ENCODE peak calls at places on chromosomes 4 and X, in eight cellular contexts. J is iPS-NIHi11; W is activated naive CD4-positive, alpha-beta T cell; K is T follicular helper cell; O is psoas muscle; C is M059J; F is endothelial cell of umbilical vein; G is thoracic aorta. B is an unnamed sample.
A peak's percentile ranks its signal among the peaks of the same experiment; 100 is the strongest.

GRCh38 chrX:14899607-14900006 is 26.4 kb downstream of the MOSPD2 start:
- DNase-seq in K (no peak), J (peak; percentile 6), W (no peak), G (no peak), C (peak; percentile 88), F (peak; percentile 81), O (no peak), B (no peak)

GRCh38 chrX:41085883-41086626 is 810 bp downstream of the USP9X start:
- DNase-seq in F (peak; percentile 61), W (peak; percentile 45), K (peak; percentile 19), C (peak; percentile 64), J (peak; percentile 30), G (no peak), O (peak; percentile 75), B (peak; percentile 15)

GRCh38 chrX:16828126-16828908 is 41.8 kb downstream of the RBBP7 start:
- DNase-seq in F (peak; percentile 66), J (no peak), W (no peak), O (no peak), C (peak; percentile 71), G (peak; percentile 8), K (no peak), B (no peak)

GRCh38 chrX:23742174-23742692 is 843 bp downstream of the ACOT9 start:
- DNase-seq in G (no peak), F (peak; percentile 58), O (peak; percentile 80), W (no peak), C (peak; percentile 90), J (peak; percentile 24), K (no peak), B (no peak)

GRCh38 chr4:4457803-4458550 is 71.1 kb downstream of the NSG1 start:
- DNase-seq in W (no peak), C (peak; percentile 82), K (no peak), J (no peak), G (no peak), F (peak; percentile 7), O (no peak), B (no peak)

GRCh38 chrX:115183980-115184379 is 5.2 kb upstream of the RBMXL3 start:
- DNase-seq in O (no peak), J (no peak), F (no peak), C (peak; percentile 76), K (no peak), W (no peak), G (no peak), B (no peak)

GRCh38 chr4:158778065-158778711 is 9.4 kb downstream of the FNIP2 start:
- DNase-seq in J (no peak), C (peak; percentile 24), G (no peak), F (no peak), O (no peak), K (no peak), W (no peak), B (no peak)

GRCh38 chr4:167052631-167053085 is 181.6 kb downstream of the SPOCK3 start:
- DNase-seq in F (no peak), O (no peak), J (no peak), K (no peak), W (no peak), C (no peak), G (no peak), B (no peak)

GRCh38 chrX:105910563-105911105 is 88.3 kb downstream of the NRK start:
- DNase-seq in K (no peak), F (no peak), O (no peak), W (no peak), G (no peak), C (no peak), J (no peak), B (no peak)

GRCh38 chr4:27009539-27009938 is 148.9 kb downstream of the STIM2 start:
- DNase-seq in O (no peak), F (peak; percentile 38), J (no peak), W (no peak), C (peak; percentile 42), G (no peak), K (no peak), B (no peak)

GRCh38 chrX:24619647-24620046 is 27.5 kb downstream of the PCYT1B start:
- DNase-seq in W (no peak), F (no peak), O (no peak), K (no peak), J (no peak), C (peak; percentile 84), G (no peak), B (peak; percentile 62)

GRCh38 chr4:173494013-173494970 is 35.7 kb downstream of the HAND2 start:
- DNase-seq in G (no peak), K (peak; percentile 40), O (no peak), W (peak; percentile 2), F (peak; percentile 53), C (peak; percentile 44), J (peak; percentile 77), B (no peak)

GRCh38 chrX:15298201-15298600 is 17.2 kb downstream of the ASB11 start:
- DNase-seq in F (peak; percentile 70), O (no peak), K (no peak), G (no peak), W (no peak), J (no peak), C (no peak), B (no peak)

GRCh38 chr4:187128971-187129370 is 405.3 kb upstream of the FAT1 start:
- DNase-seq in O (no peak), J (no peak), C (peak; percentile 44), W (no peak), K (no peak), G (no peak), F (no peak), B (no peak)

GRCh38 chr4:185224597-185224996 is 15.2 kb downstream of the SNX25 start:
- DNase-seq in W (no peak), C (no peak), O (no peak), K (no peak), J (no peak), F (no peak), G (no peak), B (no peak)

GRCh38 chr4:186144180-186144579 is 39.7 kb downstream of the FAM149A start:
- DNase-seq in G (no peak), F (peak; percentile 11), W (no peak), O (no peak), J (peak; percentile 38), C (no peak), K (no peak), B (no peak)

GRCh38 chr4:83150563-83151330 is 36.2 kb upstream of the PLAC8 start:
- DNase-seq in W (no peak), O (no peak), F (peak; percentile 87), C (peak; percentile 62), J (no peak), K (no peak), G (no peak), B (no peak)

GRCh38 chr4:152085657-152086056 is 324.9 kb upstream of the GATB start:
- DNase-seq in J (no peak), O (no peak), K (no peak), F (no peak), G (no peak), C (no peak), W (no peak), B (no peak)

GRCh38 chr4:168484626-168485025 is 4.3 kb upstream of the DDX60L start:
- DNase-seq in G (no peak), K (no peak), O (no peak), F (peak; percentile 24), C (peak; percentile 62), J (no peak), W (no peak), B (no peak)

GRCh38 chr4:71333368-71333767 is 5.5 kb upstream of the SLC4A4 start:
- DNase-seq in J (no peak), W (no peak), F (no peak), C (no peak), O (no peak), G (no peak), K (no peak), B (no peak)